ENCODE peak calls at places on chromosomes 4 and X, in five cellular contexts. I, J, Z, Y and H are unnamed samples.

GRCh38 chrX:136065044-136065671 is 79.9 kb downstream of the SLC9A6 start:
- DNase-seq in I (no peak), J (no peak), Z (no peak), Y (peak; percentile 86), H (no peak)

GRCh38 chr4:86130160-86130933 is 229.5 kb downstream of the MAPK10 start:
- DNase-seq in I (no peak), J (no peak), Z (no peak), Y (no peak), H (no peak)

GRCh38 chrX:136954930-136955329 is 74.4 kb upstream of the RBMX start:
- DNase-seq in I (no peak), J (peak; percentile 21), Z (no peak), Y (no peak), H (no peak)

GRCh38 chrX:107204063-107204605 is 2.1 kb downstream of the NUP62CL start:
- DNase-seq in I (no peak), J (no peak), Z (no peak), Y (no peak), H (no peak)

GRCh38 chrX:136204571-136204970 is 46.6 kb downstream of the MAP7D3 start:
- DNase-seq in I (no peak), J (peak; percentile 74), Z (no peak), Y (peak; percentile 71), H (no peak)

GRCh38 chrX:140123446-140123845 is 158.1 kb upstream of the CXorf66 start:
- DNase-seq in I (no peak), J (no peak), Z (no peak), Y (no peak), H (no peak)

GRCh38 chrX:139224953-139225665 is 305.4 kb upstream of the F9 start:
- DNase-seq in I (no peak), J (no peak), Z (no peak), Y (no peak), H (no peak)

GRCh38 chr4:61772116-61772515 is 572.0 kb downstream of the ADGRL3 start:
- DNase-seq in I (no peak), J (no peak), Z (no peak), Y (no peak), H (no peak)

GRCh38 chr4:35934370-35934981 is 309.8 kb downstream of the ARAP2 start:
- DNase-seq in I (no peak), J (peak; percentile 28), Z (no peak), Y (no peak), H (no peak)

GRCh38 chr4:187178084-187178483 is 454.4 kb upstream of the FAT1 start:
- DNase-seq in I (no peak), J (no peak), Z (no peak), Y (no peak), H (no peak)

GRCh38 chr4:156558365-156559025 is 413.1 kb downstream of the PDGFC start:
- DNase-seq in I (no peak), J (no peak), Z (no peak), Y (no peak), H (no peak)

GRCh38 chrX:22952011-22952410 is 47.7 kb upstream of the DDX53 start:
- DNase-seq in I (no peak), J (no peak), Z (no peak), Y (no peak), H (no peak)

GRCh38 chr4:87521757-87522374 is 7.3 kb downstream of the SPARCL1 start:
- DNase-seq in I (peak; percentile 64), J (peak; percentile 25), Z (no peak), Y (no peak), H (no peak)

GRCh38 chrX:123184199-123184857 is at the start of gene GRIA3:
- DNase-seq in I (no peak), J (peak; percentile 26), Z (peak; percentile 24), Y (no peak), H (no peak)

GRCh38 chrX:37644381-37645305 is 40.9 kb upstream of the XK start:
- DNase-seq in I (no peak), J (no peak), Z (no peak), Y (no peak), H (no peak)

GRCh38 chr4:2042947-2043395 is 16.2 kb upstream of the NAT8L start:
- DNase-seq in I (no peak), J (no peak), Z (no peak), Y (no peak), H (no peak)

GRCh38 chr4:76301068-76301774 is 5.3 kb upstream of the STBD1 start:
- DNase-seq in I (peak; percentile 46), J (peak; percentile 85), Z (no peak), Y (no peak), H (no peak)

GRCh38 chrX:64093761-64094160 is 111.7 kb downstream of the AMER1 start:
- DNase-seq in I (no peak), J (peak; percentile 13), Z (no peak), Y (no peak), H (no peak)

GRCh38 chr4:122576261-122577188 is 44.3 kb downstream of the IL21 start:
- DNase-seq in I (peak; percentile 8), J (peak; percentile 57), Z (no peak), Y (no peak), H (no peak)
- TF ChIP-seq CTCF in I (peak; percentile 49), J (peak; percentile 81), Z (no peak), Y (peak; percentile 13), H (no peak)

DNA sequence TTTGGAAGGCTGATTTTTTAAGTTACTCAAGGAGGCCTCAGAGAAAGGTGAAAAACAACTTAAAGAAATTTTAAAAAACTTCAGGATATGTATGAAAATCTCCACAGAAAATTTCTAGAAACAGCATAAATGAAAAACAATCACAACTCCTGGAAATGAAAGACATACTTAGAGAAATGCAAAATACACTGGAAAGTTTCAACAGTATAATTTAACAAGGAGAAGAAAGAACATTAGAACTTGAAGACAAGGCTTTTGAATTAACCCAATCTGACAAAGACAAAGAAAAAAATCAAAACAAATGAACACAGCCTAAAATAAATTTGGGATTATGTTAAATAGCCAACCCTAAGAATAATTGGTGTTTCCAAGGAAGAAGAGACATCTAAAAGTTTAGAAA is 300.5 kb downstream of the ANTXR2 start:
- DNase-seq in I (no peak), J (no peak), Z (no peak), Y (no peak), H (no peak)
- TF ChIP-seq CTCF in I (no peak), J (no peak), Z (no peak), Y (no peak), H (no peak)

GRCh38 chrX:48975541-48975940 is 3.9 kb upstream of the KCND1 start:
- DNase-seq in I (no peak), J (no peak), Z (no peak), Y (no peak), H (no peak)

GRCh38 chrX:48983081-48983480 is 11.4 kb upstream of the KCND1 start:
- DNase-seq in I (no peak), J (no peak), Z (no peak), Y (no peak), H (no peak)

GRCh38 chrX:48978226-48978625 is 6.6 kb upstream of the KCND1 start:
- DNase-seq in I (no peak), J (no peak), Z (no peak), Y (no peak), H (no peak)

GRCh38 chrX:48976086-48976485 is 4.4 kb upstream of the KCND1 start:
- DNase-seq in I (no peak), J (no peak), Z (no peak), Y (no peak), H (no peak)

GRCh38 chrX:48981178-48981577 is 9.5 kb upstream of the KCND1 start:
- DNase-seq in I (no peak), J (no peak), Z (no peak), Y (no peak), H (no peak)
- TF ChIP-seq CTCF in I (no peak), J (no peak), Z (no peak), Y (no peak), H (no peak)

DNA sequence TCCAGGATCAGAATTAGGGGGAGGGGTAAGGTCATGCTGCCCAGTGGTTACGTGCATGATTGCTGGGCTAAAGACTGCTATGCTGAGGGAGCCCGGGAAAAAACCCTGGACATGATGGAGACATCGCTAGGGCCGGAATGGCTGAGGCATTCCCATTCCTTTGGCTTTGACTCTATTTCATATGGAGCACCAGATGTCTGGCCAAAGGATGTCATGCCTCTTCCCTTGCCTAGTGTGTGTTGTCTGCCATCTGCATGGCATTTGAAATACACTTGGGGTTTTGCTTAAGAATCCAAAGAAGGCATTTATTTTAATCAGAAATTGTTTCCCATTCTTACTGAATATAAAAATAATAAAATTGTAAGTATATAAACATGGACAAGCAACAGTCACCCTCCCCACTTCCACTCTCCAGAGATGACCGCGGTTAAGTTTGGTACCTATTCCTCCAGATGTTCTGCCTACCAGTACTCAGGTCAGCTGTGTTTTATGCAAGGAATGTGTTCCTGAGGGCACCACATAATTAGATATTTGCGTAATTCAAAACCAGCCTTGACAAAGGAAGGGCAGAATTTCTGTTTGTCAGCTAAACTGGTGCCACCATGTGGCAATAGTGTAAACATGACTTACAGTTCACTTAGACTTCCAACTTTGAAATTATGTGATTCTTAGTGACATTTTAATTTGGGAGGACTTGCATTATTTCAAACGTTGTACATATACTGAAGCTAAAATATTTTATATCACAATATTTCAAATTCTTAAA is 105.9 kb downstream of the CT47B1 start:
- DNase-seq in I (peak; percentile 6), J (peak; percentile 49), Z (no peak), Y (no peak), H (no peak)
- TF ChIP-seq CTCF in I (peak; percentile 36), J (peak; percentile 71), Z (no peak), Y (no peak), H (peak; percentile 20)

GRCh38 chrX:120302434-120302833 is 8.8 kb downstream of the TMEM255A start:
- DNase-seq in I (no peak), J (no peak), Z (no peak), Y (no peak), H (peak; percentile 78)

GRCh38 chrX:120299928-120300327 is 11.3 kb downstream of the TMEM255A start:
- DNase-seq in I (no peak), J (no peak), Z (no peak), Y (no peak), H (no peak)

GRCh38 chrX:120304241-120304640 is 7.0 kb downstream of the TMEM255A start:
- DNase-seq in I (no peak), J (no peak), Z (no peak), Y (no peak), H (no peak)

GRCh38 chrX:120301960-120302359 is 9.3 kb downstream of the TMEM255A start:
- DNase-seq in I (no peak), J (no peak), Z (no peak), Y (no peak), H (no peak)

GRCh38 chrX:120301497-120301896 is 9.8 kb downstream of the TMEM255A start:
- DNase-seq in I (no peak), J (no peak), Z (no peak), Y (no peak), H (no peak)
- TF ChIP-seq CTCF in I (no peak), J (no peak), Z (no peak), Y (no peak), H (no peak)

GRCh38 chr4:94256833-94257232 is 49.2 kb downstream of the SMARCAD1 start:
- DNase-seq in I (no peak), J (peak; percentile 7), Z (no peak), Y (no peak), H (no peak)
- TF ChIP-seq CTCF in I (no peak), J (peak; percentile 58), Z (no peak), Y (no peak), H (no peak)